ENCODE peak calls at places on chromosomes 4 and X, in four cellular contexts. W, R, P and L are unnamed samples. For H3K4me1, the result is how much of the 10 kb centered on the place peaks cover.

GRCh38 chr4:142817442-142817841 is 28.7 kb downstream of the INPP4B start:
- DNase-seq in W (no peak), P (no peak), R (peak), L (no peak)

GRCh38 chrX:42246814-42247213 is 323.5 kb upstream of the CASK start:
- DNase-seq in W (no peak), R (no peak), P (no peak), L (no peak)

GRCh38 chrX:149504226-149504914 is 736 bp downstream of the IDS start:
- DNase-seq in W (no peak), P (peak), R (no peak), L (peak)

GRCh38 chr4:186881521-186882220 is 158.0 kb upstream of the FAT1 start:
- DNase-seq in R (peak), P (no peak), W (no peak), L (no peak)

GRCh38 chrX:134631404-134632346 is 26.6 kb downstream of the PLAC1 start:
- DNase-seq in W (no peak), P (no peak), R (peak), L (peak)

GRCh38 chr4:38818441-38818976 is 13.9 kb upstream of the TLR1 start:
- DNase-seq in P (no peak), R (no peak), W (no peak), L (no peak)

GRCh38 chr4:56049428-56050212 is 100.9 kb downstream of the CEP135 start:
- DNase-seq in R (no peak), W (peak), P (peak), L (peak)

GRCh38 chr4:44448548-44449443 is at the start of gene KCTD8:
- DNase-seq in R (peak), P (peak), W (peak), L (peak)

GRCh38 chr4:32560306-32560705 is 1840.1 kb downstream of the PCDH7 start:
- DNase-seq in R (no peak), W (no peak), P (no peak), L (no peak)

GRCh38 chr4:118767109-118767508 is 68.8 kb downstream of the SEC24D start:
- DNase-seq in R (no peak), P (no peak), W (no peak), L (no peak)

GRCh38 chr4:118769152-118769551 is 66.8 kb downstream of the SEC24D start:
- DNase-seq in P (no peak), R (no peak), W (no peak), L (no peak)

GRCh38 chr4:118762146-118762545 is 73.8 kb downstream of the SEC24D start:
- DNase-seq in W (no peak), R (no peak), P (peak), L (peak)

GRCh38 chr4:118762753-118763477 is 73.0 kb downstream of the SEC24D start:
- DNase-seq in P (peak), R (no peak), W (no peak), L (no peak)

GRCh38 chr4:118765399-118765798 is 70.5 kb downstream of the SEC24D start:
- DNase-seq in W (no peak), P (no peak), R (peak), L (no peak)
- H3K4me1 ChIP-seq in W (half or more), P (half or more), R (under half), L (under half)

GRCh38 chr4:10024303-10024702 is 3.0 kb upstream of the SLC2A9 start:
- DNase-seq in R (no peak), W (no peak), P (no peak), L (no peak)

GRCh38 chr4:10023050-10023419 is 1.7 kb upstream of the SLC2A9 start:
- DNase-seq in R (no peak), W (no peak), P (peak), L (no peak)

GRCh38 chr4:10026485-10026884 is 5.2 kb upstream of the SLC2A9 start:
- DNase-seq in P (no peak), R (no peak), W (no peak), L (no peak)

GRCh38 chr4:10023806-10024205 is 2.5 kb upstream of the SLC2A9 start:
- DNase-seq in R (peak), W (no peak), P (no peak), L (no peak)

GRCh38 chr4:10025230-10025806 is 4.0 kb upstream of the SLC2A9 start:
- DNase-seq in W (no peak), P (no peak), R (no peak), L (no peak)
- H3K4me1 ChIP-seq in W (under half), P (under half), R (under half), L (under half)

GRCh38 chrX:136166221-136166855 is 19.0 kb downstream of the FHL1 start:
- DNase-seq in P (peak), R (peak), W (no peak), L (no peak)
- H3K4me1 ChIP-seq in P (under half), R (under half), W (under half), L (under half)

GRCh38 chrX:12949205-12949926 is 25.5 kb upstream of the TMSB4X start:
- DNase-seq in W (no peak), P (peak), R (peak), L (no peak)
- H3K4me1 ChIP-seq in W (under half), P (half or more), R (under half), L (under half)

DNA sequence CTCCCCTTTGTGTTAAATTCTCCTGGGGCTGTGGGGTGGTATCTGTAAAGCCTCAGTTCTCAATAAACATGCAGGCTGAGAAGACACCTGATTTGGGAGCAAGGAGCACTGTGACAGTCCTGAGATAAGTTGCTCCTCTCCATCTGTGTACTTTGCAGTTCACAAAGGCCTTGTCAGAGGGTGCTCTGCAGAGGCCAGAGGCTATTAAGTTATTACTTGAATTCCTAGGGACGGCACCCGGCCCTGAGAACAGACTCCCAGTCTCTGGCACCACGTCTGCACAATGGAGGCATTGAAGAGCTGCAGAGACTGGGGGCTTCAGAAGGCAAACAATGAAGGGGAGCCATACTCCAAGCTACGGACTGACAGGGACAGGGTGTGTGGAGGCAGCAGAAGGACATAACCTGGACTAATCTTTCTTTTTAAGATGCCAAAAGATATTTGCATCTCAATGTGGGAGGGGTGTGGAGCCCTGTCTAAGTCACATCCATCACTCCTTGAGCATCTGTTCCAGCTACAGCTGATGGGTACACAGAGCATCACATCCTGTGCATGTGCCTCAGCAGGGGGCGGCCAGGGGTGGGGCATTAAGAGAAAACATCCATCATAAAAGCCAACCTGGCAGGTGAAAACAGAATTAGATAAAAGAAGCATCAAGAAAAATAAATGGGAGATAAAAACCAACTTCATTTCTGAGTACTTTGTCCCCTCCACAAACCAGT is 11.4 kb downstream of the RASGEF1B start:
- DNase-seq in P (no peak), W (no peak), R (no peak), L (no peak)
- H3K4me1 ChIP-seq in P (under half), W (under half), R (under half), L (under half)

GRCh38 chr4:3491681-3492405 is 28.7 kb downstream of the DOK7 start:
- DNase-seq in P (no peak), W (no peak), R (peak), L (no peak)
- H3K4me1 ChIP-seq in P (under half), W (under half), R (under half), L (under half)

DNA sequence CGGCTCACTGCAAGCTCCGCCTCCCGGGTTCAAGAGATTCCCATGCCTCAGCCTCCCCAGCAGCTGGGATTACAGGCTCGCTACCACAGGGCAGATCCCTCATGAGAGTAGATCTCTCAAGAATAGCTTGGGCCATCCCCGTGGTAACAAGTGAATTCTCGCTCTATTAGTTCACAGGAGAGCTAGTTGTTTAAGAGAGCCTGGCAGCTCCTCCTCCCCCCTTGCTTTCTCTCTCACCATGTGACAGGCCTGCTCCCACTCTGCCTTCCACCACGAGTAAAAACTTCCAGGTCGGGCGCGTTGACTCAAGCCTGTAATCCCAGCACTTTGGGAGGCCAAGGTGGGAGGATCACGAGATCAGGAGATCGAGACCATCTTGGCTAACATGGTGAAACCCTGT is 30.3 kb upstream of the LAP3 start:
- DNase-seq in R (no peak), W (no peak), P (no peak), L (no peak)
- H3K4me1 ChIP-seq in R (under half), W (under half), P (under half), L (under half)

GRCh38 chr4:84497835-84498202 is 1.3 kb downstream of the NKX6-1 start:
- DNase-seq in P (no peak), W (no peak), R (no peak), L (peak)
- H3K4me1 ChIP-seq in P (under half), W (under half), R (under half), L (under half)